ENCODE peak calls at places on chromosomes 11 and 22, in nine cellular contexts. One of them, this sample, is unnamed.

GRCh38 chr11:76752321-76753175 is 30.6 kb upstream of the TSKU start:
- DNase-seq in Peyer's patch: peak; percentile 83
- DNase-seq in dorsolateral prefrontal cortex: no peak
- DNase-seq in stimulated activated CD8-positive, alpha-beta memory T cell treated with anti-CD3 and anti-CD28 coated beads, Interleukin-4, amount 100 ng/mL, for 24 hours: no peak
- DNase-seq in right lobe of liver: no peak
- DNase-seq in iPS-NIHi11: peak; percentile 42
- DNase-seq in effector CD4-positive, alpha-beta T cell: no peak
- DNase-seq in pons: no peak
- DNase-seq in left cardiac atrium: peak; percentile 94
- DNase-seq in this sample: no peak

GRCh38 chr11:61601512-61601911 is 20.6 kb upstream of the SYT7 start:
- DNase-seq in iPS-NIHi11: no peak
- DNase-seq in stimulated activated CD8-positive, alpha-beta memory T cell treated with anti-CD3 and anti-CD28 coated beads, Interleukin-4, amount 100 ng/mL, for 24 hours: no peak
- DNase-seq in right lobe of liver: no peak
- DNase-seq in effector CD4-positive, alpha-beta T cell: no peak
- DNase-seq in dorsolateral prefrontal cortex: no peak
- DNase-seq in left cardiac atrium: no peak
- DNase-seq in Peyer's patch: no peak
- DNase-seq in pons: no peak
- DNase-seq in this sample: no peak

GRCh38 chr11:94658386-94658785 is 91.2 kb downstream of the PIWIL4 start:
- DNase-seq in Peyer's patch: no peak
- DNase-seq in right lobe of liver: no peak
- DNase-seq in stimulated activated CD8-positive, alpha-beta memory T cell treated with anti-CD3 and anti-CD28 coated beads, Interleukin-4, amount 100 ng/mL, for 24 hours: no peak
- DNase-seq in iPS-NIHi11: no peak
- DNase-seq in effector CD4-positive, alpha-beta T cell: no peak
- DNase-seq in dorsolateral prefrontal cortex: no peak
- DNase-seq in pons: no peak
- DNase-seq in left cardiac atrium: peak; percentile 29
- DNase-seq in this sample: no peak

GRCh38 chr22:44595841-44596341 is 97.9 kb upstream of the RTL6 start:
- DNase-seq in right lobe of liver: no peak
- DNase-seq in iPS-NIHi11: no peak
- DNase-seq in pons: no peak
- DNase-seq in Peyer's patch: no peak
- DNase-seq in left cardiac atrium: no peak
- DNase-seq in dorsolateral prefrontal cortex: no peak
- DNase-seq in stimulated activated CD8-positive, alpha-beta memory T cell treated with anti-CD3 and anti-CD28 coated beads, Interleukin-4, amount 100 ng/mL, for 24 hours: no peak
- DNase-seq in effector CD4-positive, alpha-beta T cell: no peak
- DNase-seq in this sample: no peak

GRCh38 chr11:64742087-64742939 is 1.6 kb downstream of the RASGRP2 start:
- DNase-seq in pons: no peak
- DNase-seq in dorsolateral prefrontal cortex: no peak
- DNase-seq in right lobe of liver: no peak
- DNase-seq in iPS-NIHi11: peak; percentile 59
- DNase-seq in stimulated activated CD8-positive, alpha-beta memory T cell treated with anti-CD3 and anti-CD28 coated beads, Interleukin-4, amount 100 ng/mL, for 24 hours: no peak
- DNase-seq in Peyer's patch: no peak
- DNase-seq in left cardiac atrium: peak; percentile 61
- DNase-seq in effector CD4-positive, alpha-beta T cell: no peak
- DNase-seq in this sample: no peak

GRCh38 chr11:70146309-70146708 is 56.8 kb upstream of the FADD start:
- DNase-seq in right lobe of liver: no peak
- DNase-seq in left cardiac atrium: no peak
- DNase-seq in iPS-NIHi11: no peak
- DNase-seq in Peyer's patch: no peak
- DNase-seq in stimulated activated CD8-positive, alpha-beta memory T cell treated with anti-CD3 and anti-CD28 coated beads, Interleukin-4, amount 100 ng/mL, for 24 hours: no peak
- DNase-seq in dorsolateral prefrontal cortex: no peak
- DNase-seq in pons: no peak
- DNase-seq in effector CD4-positive, alpha-beta T cell: no peak
- DNase-seq in this sample: no peak

GRCh38 chr11:106087815-106088435 is 10.5 kb downstream of the AASDHPPT start:
- DNase-seq in left cardiac atrium: peak; percentile 25
- DNase-seq in Peyer's patch: no peak
- DNase-seq in iPS-NIHi11: peak; percentile 16
- DNase-seq in dorsolateral prefrontal cortex: peak; percentile 62
- DNase-seq in effector CD4-positive, alpha-beta T cell: peak; percentile 23
- DNase-seq in stimulated activated CD8-positive, alpha-beta memory T cell treated with anti-CD3 and anti-CD28 coated beads, Interleukin-4, amount 100 ng/mL, for 24 hours: no peak
- DNase-seq in right lobe of liver: no peak
- DNase-seq in pons: peak; percentile 71
- DNase-seq in this sample: no peak

GRCh38 chr11:124276081-124276480 is 19.9 kb downstream of the OR8G5 start:
- DNase-seq in effector CD4-positive, alpha-beta T cell: no peak
- DNase-seq in iPS-NIHi11: no peak
- DNase-seq in stimulated activated CD8-positive, alpha-beta memory T cell treated with anti-CD3 and anti-CD28 coated beads, Interleukin-4, amount 100 ng/mL, for 24 hours: no peak
- DNase-seq in dorsolateral prefrontal cortex: no peak
- DNase-seq in Peyer's patch: no peak
- DNase-seq in right lobe of liver: no peak
- DNase-seq in left cardiac atrium: no peak
- DNase-seq in pons: no peak
- DNase-seq in this sample: no peak

GRCh38 chr11:59292611-59293010 is 66.1 kb upstream of the OR5AN1 start:
- DNase-seq in left cardiac atrium: no peak
- DNase-seq in pons: no peak
- DNase-seq in effector CD4-positive, alpha-beta T cell: no peak
- DNase-seq in Peyer's patch: no peak
- DNase-seq in iPS-NIHi11: no peak
- DNase-seq in dorsolateral prefrontal cortex: no peak
- DNase-seq in right lobe of liver: no peak
- DNase-seq in stimulated activated CD8-positive, alpha-beta memory T cell treated with anti-CD3 and anti-CD28 coated beads, Interleukin-4, amount 100 ng/mL, for 24 hours: no peak
- DNase-seq in this sample: no peak

GRCh38 chr11:65575568-65576231 is at the start of gene EHBP1L1:
- DNase-seq in Peyer's patch: peak; percentile 91
- DNase-seq in pons: no peak
- DNase-seq in left cardiac atrium: peak; percentile 80
- DNase-seq in dorsolateral prefrontal cortex: no peak
- DNase-seq in stimulated activated CD8-positive, alpha-beta memory T cell treated with anti-CD3 and anti-CD28 coated beads, Interleukin-4, amount 100 ng/mL, for 24 hours: peak; percentile 61
- DNase-seq in iPS-NIHi11: peak; percentile 88
- DNase-seq in right lobe of liver: peak; percentile 82
- DNase-seq in effector CD4-positive, alpha-beta T cell: peak; percentile 74
- DNase-seq in this sample: peak; percentile 69

GRCh38 chr22:27097933-27098332 is 440.5 kb downstream of the MIAT start:
- DNase-seq in pons: no peak
- DNase-seq in Peyer's patch: no peak
- DNase-seq in iPS-NIHi11: no peak
- DNase-seq in stimulated activated CD8-positive, alpha-beta memory T cell treated with anti-CD3 and anti-CD28 coated beads, Interleukin-4, amount 100 ng/mL, for 24 hours: no peak
- DNase-seq in effector CD4-positive, alpha-beta T cell: no peak
- DNase-seq in left cardiac atrium: no peak
- DNase-seq in right lobe of liver: no peak
- DNase-seq in dorsolateral prefrontal cortex: no peak
- DNase-seq in this sample: no peak

GRCh38 chr11:114110123-114110522 is 50.6 kb downstream of the ZBTB16 start:
- DNase-seq in stimulated activated CD8-positive, alpha-beta memory T cell treated with anti-CD3 and anti-CD28 coated beads, Interleukin-4, amount 100 ng/mL, for 24 hours: no peak
- DNase-seq in left cardiac atrium: no peak
- DNase-seq in effector CD4-positive, alpha-beta T cell: no peak
- DNase-seq in Peyer's patch: no peak
- DNase-seq in iPS-NIHi11: no peak
- DNase-seq in dorsolateral prefrontal cortex: no peak
- DNase-seq in right lobe of liver: no peak
- DNase-seq in pons: no peak
- DNase-seq in this sample: no peak

GRCh38 chr11:80136991-80137390 is 696.2 kb upstream of the TENM4 start:
- DNase-seq in pons: no peak
- DNase-seq in Peyer's patch: no peak
- DNase-seq in left cardiac atrium: no peak
- DNase-seq in stimulated activated CD8-positive, alpha-beta memory T cell treated with anti-CD3 and anti-CD28 coated beads, Interleukin-4, amount 100 ng/mL, for 24 hours: no peak
- DNase-seq in dorsolateral prefrontal cortex: no peak
- DNase-seq in right lobe of liver: no peak
- DNase-seq in iPS-NIHi11: no peak
- DNase-seq in effector CD4-positive, alpha-beta T cell: no peak
- DNase-seq in this sample: no peak

GRCh38 chr22:42060489-42060888 is 10.1 kb downstream of the NAGA start:
- DNase-seq in effector CD4-positive, alpha-beta T cell: no peak
- DNase-seq in right lobe of liver: no peak
- DNase-seq in iPS-NIHi11: no peak
- DNase-seq in left cardiac atrium: no peak
- DNase-seq in stimulated activated CD8-positive, alpha-beta memory T cell treated with anti-CD3 and anti-CD28 coated beads, Interleukin-4, amount 100 ng/mL, for 24 hours: no peak
- DNase-seq in Peyer's patch: no peak
- DNase-seq in pons: no peak
- DNase-seq in dorsolateral prefrontal cortex: no peak
- DNase-seq in this sample: no peak

GRCh38 chr11:68988486-68988885 is 7.7 kb upstream of the MRGPRD start:
- DNase-seq in pons: no peak
- DNase-seq in left cardiac atrium: no peak
- DNase-seq in right lobe of liver: no peak
- DNase-seq in stimulated activated CD8-positive, alpha-beta memory T cell treated with anti-CD3 and anti-CD28 coated beads, Interleukin-4, amount 100 ng/mL, for 24 hours: no peak
- DNase-seq in Peyer's patch: no peak
- DNase-seq in effector CD4-positive, alpha-beta T cell: no peak
- DNase-seq in dorsolateral prefrontal cortex: no peak
- DNase-seq in iPS-NIHi11: no peak
- DNase-seq in this sample: no peak

GRCh38 chr11:118058311-118059230 is 18.3 kb upstream of the TMPRSS4 start:
- DNase-seq in right lobe of liver: no peak
- DNase-seq in iPS-NIHi11: no peak
- DNase-seq in effector CD4-positive, alpha-beta T cell: no peak
- DNase-seq in pons: no peak
- DNase-seq in Peyer's patch: no peak
- DNase-seq in dorsolateral prefrontal cortex: peak; percentile 25
- DNase-seq in stimulated activated CD8-positive, alpha-beta memory T cell treated with anti-CD3 and anti-CD28 coated beads, Interleukin-4, amount 100 ng/mL, for 24 hours: no peak
- DNase-seq in left cardiac atrium: no peak
- DNase-seq in this sample: no peak

GRCh38 chr11:113163291-113164030 is 150.9 kb upstream of the TTC12 start:
- DNase-seq in iPS-NIHi11: no peak
- DNase-seq in effector CD4-positive, alpha-beta T cell: no peak
- DNase-seq in dorsolateral prefrontal cortex: no peak
- DNase-seq in left cardiac atrium: no peak
- DNase-seq in Peyer's patch: no peak
- DNase-seq in stimulated activated CD8-positive, alpha-beta memory T cell treated with anti-CD3 and anti-CD28 coated beads, Interleukin-4, amount 100 ng/mL, for 24 hours: no peak
- DNase-seq in pons: peak; percentile 75
- DNase-seq in right lobe of liver: no peak
- DNase-seq in this sample: no peak

GRCh38 chr11:70225629-70226582 is 22.8 kb downstream of the FADD start:
- DNase-seq in right lobe of liver: peak; percentile 31
- DNase-seq in effector CD4-positive, alpha-beta T cell: no peak
- DNase-seq in stimulated activated CD8-positive, alpha-beta memory T cell treated with anti-CD3 and anti-CD28 coated beads, Interleukin-4, amount 100 ng/mL, for 24 hours: no peak
- DNase-seq in iPS-NIHi11: no peak
- DNase-seq in dorsolateral prefrontal cortex: no peak
- DNase-seq in Peyer's patch: peak; percentile 90
- DNase-seq in pons: peak; percentile 12
- DNase-seq in left cardiac atrium: no peak
- DNase-seq in this sample: no peak

GRCh38 chr11:79110308-79110707 is 330.5 kb downstream of the TENM4 start:
- DNase-seq in pons: no peak
- DNase-seq in stimulated activated CD8-positive, alpha-beta memory T cell treated with anti-CD3 and anti-CD28 coated beads, Interleukin-4, amount 100 ng/mL, for 24 hours: no peak
- DNase-seq in dorsolateral prefrontal cortex: no peak
- DNase-seq in right lobe of liver: no peak
- DNase-seq in Peyer's patch: no peak
- DNase-seq in iPS-NIHi11: no peak
- DNase-seq in left cardiac atrium: no peak
- DNase-seq in effector CD4-positive, alpha-beta T cell: no peak
- DNase-seq in this sample: no peak

GRCh38 chr22:39430576-39431150 is 26.1 kb upstream of the MGAT3 start:
- DNase-seq in right lobe of liver: no peak
- DNase-seq in dorsolateral prefrontal cortex: no peak
- DNase-seq in Peyer's patch: no peak
- DNase-seq in left cardiac atrium: no peak
- DNase-seq in iPS-NIHi11: no peak
- DNase-seq in stimulated activated CD8-positive, alpha-beta memory T cell treated with anti-CD3 and anti-CD28 coated beads, Interleukin-4, amount 100 ng/mL, for 24 hours: no peak
- DNase-seq in pons: no peak
- DNase-seq in effector CD4-positive, alpha-beta T cell: no peak
- DNase-seq in this sample: no peak

GRCh38 chr11:66933508-66933907 is 24.7 kb downstream of the PC start:
- DNase-seq in right lobe of liver: no peak
- DNase-seq in stimulated activated CD8-positive, alpha-beta memory T cell treated with anti-CD3 and anti-CD28 coated beads, Interleukin-4, amount 100 ng/mL, for 24 hours: no peak
- DNase-seq in effector CD4-positive, alpha-beta T cell: no peak
- DNase-seq in left cardiac atrium: no peak
- DNase-seq in pons: no peak
- DNase-seq in iPS-NIHi11: peak; percentile 45
- DNase-seq in dorsolateral prefrontal cortex: no peak
- DNase-seq in Peyer's patch: no peak
- DNase-seq in this sample: no peak

GRCh38 chr11:126148317-126148716 is 63.1 kb downstream of the RPUSD4 start:
- DNase-seq in dorsolateral prefrontal cortex: no peak
- DNase-seq in Peyer's patch: no peak
- DNase-seq in right lobe of liver: peak; percentile 31
- DNase-seq in iPS-NIHi11: no peak
- DNase-seq in stimulated activated CD8-positive, alpha-beta memory T cell treated with anti-CD3 and anti-CD28 coated beads, Interleukin-4, amount 100 ng/mL, for 24 hours: no peak
- DNase-seq in effector CD4-positive, alpha-beta T cell: no peak
- DNase-seq in left cardiac atrium: no peak
- DNase-seq in pons: no peak
- DNase-seq in this sample: no peak

GRCh38 chr11:60725592-60725991 is 1.1 kb downstream of the MS4A18 start:
- DNase-seq in left cardiac atrium: no peak
- DNase-seq in iPS-NIHi11: no peak
- DNase-seq in right lobe of liver: no peak
- DNase-seq in Peyer's patch: no peak
- DNase-seq in stimulated activated CD8-positive, alpha-beta memory T cell treated with anti-CD3 and anti-CD28 coated beads, Interleukin-4, amount 100 ng/mL, for 24 hours: no peak
- DNase-seq in pons: no peak
- DNase-seq in effector CD4-positive, alpha-beta T cell: no peak
- DNase-seq in dorsolateral prefrontal cortex: no peak
- DNase-seq in this sample: no peak

GRCh38 chr11:1482581-1483444 is 3.8 kb downstream of the MOB2 start:
- DNase-seq in dorsolateral prefrontal cortex: peak; percentile 22
- DNase-seq in left cardiac atrium: peak; percentile 18
- DNase-seq in right lobe of liver: peak; percentile 45
- DNase-seq in effector CD4-positive, alpha-beta T cell: no peak
- DNase-seq in iPS-NIHi11: no peak
- DNase-seq in stimulated activated CD8-positive, alpha-beta memory T cell treated with anti-CD3 and anti-CD28 coated beads, Interleukin-4, amount 100 ng/mL, for 24 hours: no peak
- DNase-seq in Peyer's patch: peak; percentile 45
- DNase-seq in pons: no peak
- DNase-seq in this sample: no peak

GRCh38 chr11:76700177-76701100 is 29.9 kb upstream of the LRRC32 start:
- DNase-seq in right lobe of liver: no peak
- DNase-seq in stimulated activated CD8-positive, alpha-beta memory T cell treated with anti-CD3 and anti-CD28 coated beads, Interleukin-4, amount 100 ng/mL, for 24 hours: no peak
- DNase-seq in dorsolateral prefrontal cortex: no peak
- DNase-seq in Peyer's patch: peak; percentile 32
- DNase-seq in pons: no peak
- DNase-seq in effector CD4-positive, alpha-beta T cell: no peak
- DNase-seq in left cardiac atrium: peak; percentile 34
- DNase-seq in iPS-NIHi11: no peak
- DNase-seq in this sample: no peak

GRCh38 chr11:2298131-2298794 is 3.5 kb downstream of the C11orf21 start:
- DNase-seq in pons: no peak
- DNase-seq in Peyer's patch: peak; percentile 38
- DNase-seq in left cardiac atrium: no peak
- DNase-seq in stimulated activated CD8-positive, alpha-beta memory T cell treated with anti-CD3 and anti-CD28 coated beads, Interleukin-4, amount 100 ng/mL, for 24 hours: no peak
- DNase-seq in dorsolateral prefrontal cortex: no peak
- DNase-seq in iPS-NIHi11: no peak
- DNase-seq in right lobe of liver: no peak
- DNase-seq in effector CD4-positive, alpha-beta T cell: no peak
- DNase-seq in this sample: no peak

GRCh38 chr11:7098235-7098832 is 9.5 kb downstream of the RBMXL2 start:
- DNase-seq in effector CD4-positive, alpha-beta T cell: no peak
- DNase-seq in dorsolateral prefrontal cortex: no peak
- DNase-seq in iPS-NIHi11: peak; percentile 60
- DNase-seq in left cardiac atrium: no peak
- DNase-seq in stimulated activated CD8-positive, alpha-beta memory T cell treated with anti-CD3 and anti-CD28 coated beads, Interleukin-4, amount 100 ng/mL, for 24 hours: no peak
- DNase-seq in Peyer's patch: no peak
- DNase-seq in pons: peak; percentile 78
- DNase-seq in right lobe of liver: no peak
- DNase-seq in this sample: peak; percentile 34

GRCh38 chr22:27531782-27532530 is 269.6 kb downstream of the MN1 start:
- DNase-seq in left cardiac atrium: no peak
- DNase-seq in pons: no peak
- DNase-seq in right lobe of liver: no peak
- DNase-seq in iPS-NIHi11: no peak
- DNase-seq in effector CD4-positive, alpha-beta T cell: no peak
- DNase-seq in Peyer's patch: no peak
- DNase-seq in dorsolateral prefrontal cortex: no peak
- DNase-seq in stimulated activated CD8-positive, alpha-beta memory T cell treated with anti-CD3 and anti-CD28 coated beads, Interleukin-4, amount 100 ng/mL, for 24 hours: no peak
- DNase-seq in this sample: no peak

GRCh38 chr11:82792822-82793569 is 59.3 kb upstream of the FAM181B start:
- DNase-seq in stimulated activated CD8-positive, alpha-beta memory T cell treated with anti-CD3 and anti-CD28 coated beads, Interleukin-4, amount 100 ng/mL, for 24 hours: no peak
- DNase-seq in Peyer's patch: no peak
- DNase-seq in left cardiac atrium: no peak
- DNase-seq in pons: no peak
- DNase-seq in dorsolateral prefrontal cortex: no peak
- DNase-seq in iPS-NIHi11: no peak
- DNase-seq in right lobe of liver: no peak
- DNase-seq in effector CD4-positive, alpha-beta T cell: no peak
- DNase-seq in this sample: no peak

GRCh38 chr22:49330421-49331222 is 497.1 kb downstream of the BRD1 start:
- DNase-seq in right lobe of liver: no peak
- DNase-seq in left cardiac atrium: no peak
- DNase-seq in iPS-NIHi11: no peak
- DNase-seq in Peyer's patch: peak; percentile 32
- DNase-seq in dorsolateral prefrontal cortex: peak; percentile 24
- DNase-seq in effector CD4-positive, alpha-beta T cell: no peak
- DNase-seq in pons: no peak
- DNase-seq in stimulated activated CD8-positive, alpha-beta memory T cell treated with anti-CD3 and anti-CD28 coated beads, Interleukin-4, amount 100 ng/mL, for 24 hours: no peak
- DNase-seq in this sample: no peak

GRCh38 chr22:23285734-23286133 is 105.4 kb downstream of the BCR start:
- DNase-seq in effector CD4-positive, alpha-beta T cell: no peak
- DNase-seq in left cardiac atrium: no peak
- DNase-seq in right lobe of liver: no peak
- DNase-seq in Peyer's patch: no peak
- DNase-seq in dorsolateral prefrontal cortex: no peak
- DNase-seq in pons: no peak
- DNase-seq in stimulated activated CD8-positive, alpha-beta memory T cell treated with anti-CD3 and anti-CD28 coated beads, Interleukin-4, amount 100 ng/mL, for 24 hours: no peak
- DNase-seq in iPS-NIHi11: no peak
- DNase-seq in this sample: no peak